ENCODE peak calls at places on chromosomes 3 and 15, in seven cellular contexts. One of them, this sample, is unnamed.

GRCh38 chr3:171974986-171975837 is 64.2 kb upstream of the FNDC3B start:
- DNase-seq in endothelial cell of umbilical vein: no peak
- DNase-seq in AG09309: no peak
- DNase-seq in fibroblast of lung: peak
- DNase-seq in breast epithelium: no peak
- DNase-seq in kidney: no peak
- DNase-seq in cardiac fibroblast: peak
- DNase-seq in this sample: no peak

GRCh38 chr15:51374131-51374530 is 32.7 kb downstream of the GLDN start:
- DNase-seq in AG09309: no peak
- DNase-seq in breast epithelium: no peak
- DNase-seq in cardiac fibroblast: no peak
- DNase-seq in fibroblast of lung: no peak
- DNase-seq in endothelial cell of umbilical vein: no peak
- DNase-seq in kidney: no peak
- DNase-seq in this sample: no peak

GRCh38 chr3:139771331-139771730 is 93.6 kb upstream of the NMNAT3 start:
- DNase-seq in kidney: no peak
- DNase-seq in cardiac fibroblast: no peak
- DNase-seq in endothelial cell of umbilical vein: no peak
- DNase-seq in AG09309: no peak
- DNase-seq in breast epithelium: no peak
- DNase-seq in fibroblast of lung: no peak
- DNase-seq in this sample: no peak

GRCh38 chr3:3087279-3087678 is 22.9 kb downstream of the IL5RA start:
- DNase-seq in endothelial cell of umbilical vein: no peak
- DNase-seq in AG09309: no peak
- DNase-seq in fibroblast of lung: no peak
- DNase-seq in kidney: no peak
- DNase-seq in breast epithelium: no peak
- DNase-seq in cardiac fibroblast: no peak
- DNase-seq in this sample: no peak

GRCh38 chr15:85760531-85761371 is 34.0 kb downstream of the KLHL25 start:
- DNase-seq in endothelial cell of umbilical vein: no peak
- DNase-seq in AG09309: no peak
- DNase-seq in fibroblast of lung: no peak
- DNase-seq in cardiac fibroblast: no peak
- DNase-seq in breast epithelium: no peak
- DNase-seq in kidney: peak
- DNase-seq in this sample: no peak

GRCh38 chr3:114370537-114371174 is 76.8 kb downstream of the TIGIT start:
- DNase-seq in endothelial cell of umbilical vein: no peak
- DNase-seq in breast epithelium: no peak
- DNase-seq in AG09309: no peak
- DNase-seq in kidney: no peak
- DNase-seq in cardiac fibroblast: no peak
- DNase-seq in fibroblast of lung: no peak
- DNase-seq in this sample: no peak

GRCh38 chr15:86830304-86830703 is 750.6 kb downstream of the AGBL1 start:
- DNase-seq in fibroblast of lung: peak
- DNase-seq in cardiac fibroblast: peak
- DNase-seq in AG09309: no peak
- DNase-seq in endothelial cell of umbilical vein: no peak
- DNase-seq in kidney: no peak
- DNase-seq in breast epithelium: no peak
- DNase-seq in this sample: no peak

GRCh38 chr15:48887144-48887543 is 9.2 kb downstream of the EID1 start:
- DNase-seq in cardiac fibroblast: no peak
- DNase-seq in endothelial cell of umbilical vein: no peak
- DNase-seq in AG09309: no peak
- DNase-seq in breast epithelium: no peak
- DNase-seq in kidney: no peak
- DNase-seq in fibroblast of lung: no peak
- DNase-seq in this sample: no peak

GRCh38 chr15:90004252-90004651 is 3.1 kb downstream of the ZNF710 start:
- DNase-seq in fibroblast of lung: no peak
- DNase-seq in breast epithelium: no peak
- DNase-seq in cardiac fibroblast: no peak
- DNase-seq in endothelial cell of umbilical vein: no peak
- DNase-seq in AG09309: no peak
- DNase-seq in kidney: no peak
- DNase-seq in this sample: no peak

GRCh38 chr3:46163551-46163981 is 44.5 kb downstream of the CCR1 start:
- DNase-seq in cardiac fibroblast: peak
- DNase-seq in endothelial cell of umbilical vein: no peak
- DNase-seq in kidney: no peak
- DNase-seq in AG09309: no peak
- DNase-seq in breast epithelium: no peak
- DNase-seq in fibroblast of lung: no peak
- DNase-seq in this sample: no peak

GRCh38 chr15:43370310-43370974 is 401 bp downstream of the ZSCAN29 start:
- DNase-seq in kidney: peak
- DNase-seq in cardiac fibroblast: peak
- DNase-seq in endothelial cell of umbilical vein: peak
- DNase-seq in fibroblast of lung: peak
- DNase-seq in breast epithelium: no peak
- DNase-seq in AG09309: no peak
- DNase-seq in this sample: no peak

GRCh38 chr3:244041-244440 is 47.5 kb downstream of the CHL1 start:
- DNase-seq in endothelial cell of umbilical vein: no peak
- DNase-seq in breast epithelium: no peak
- DNase-seq in AG09309: no peak
- DNase-seq in fibroblast of lung: peak
- DNase-seq in kidney: no peak
- DNase-seq in cardiac fibroblast: peak
- DNase-seq in this sample: no peak

GRCh38 chr15:31268911-31269784 is 57.5 kb upstream of the KLF13 start:
- DNase-seq in endothelial cell of umbilical vein: no peak
- DNase-seq in fibroblast of lung: no peak
- DNase-seq in kidney: peak
- DNase-seq in cardiac fibroblast: no peak
- DNase-seq in AG09309: no peak
- DNase-seq in breast epithelium: peak
- DNase-seq in this sample: no peak

GRCh38 chr15:58566029-58566428 is 134.2 kb downstream of the LIPC start:
- DNase-seq in fibroblast of lung: no peak
- DNase-seq in breast epithelium: no peak
- DNase-seq in cardiac fibroblast: no peak
- DNase-seq in endothelial cell of umbilical vein: no peak
- DNase-seq in AG09309: no peak
- DNase-seq in kidney: no peak
- DNase-seq in this sample: no peak

GRCh38 chr3:24495334-24495994 is 814 bp upstream of the THRB start:
- DNase-seq in cardiac fibroblast: no peak
- DNase-seq in endothelial cell of umbilical vein: no peak
- DNase-seq in AG09309: no peak
- DNase-seq in kidney: peak
- DNase-seq in breast epithelium: peak
- DNase-seq in fibroblast of lung: no peak
- DNase-seq in this sample: no peak

GRCh38 chr3:25045291-25045690 is 382.8 kb upstream of the RARB start:
- DNase-seq in endothelial cell of umbilical vein: peak
- DNase-seq in kidney: no peak
- DNase-seq in AG09309: no peak
- DNase-seq in breast epithelium: no peak
- DNase-seq in fibroblast of lung: peak
- DNase-seq in cardiac fibroblast: no peak
- DNase-seq in this sample: no peak

GRCh38 chr3:129014793-129015345 is 13.8 kb downstream of the EFCC1 start:
- DNase-seq in fibroblast of lung: no peak
- DNase-seq in AG09309: no peak
- DNase-seq in endothelial cell of umbilical vein: no peak
- DNase-seq in cardiac fibroblast: no peak
- DNase-seq in breast epithelium: no peak
- DNase-seq in kidney: peak
- DNase-seq in this sample: no peak

GRCh38 chr15:52737720-52738119 is 52.4 kb downstream of the ONECUT1 start:
- DNase-seq in breast epithelium: no peak
- DNase-seq in kidney: no peak
- DNase-seq in fibroblast of lung: peak
- DNase-seq in endothelial cell of umbilical vein: no peak
- DNase-seq in AG09309: no peak
- DNase-seq in cardiac fibroblast: no peak
- DNase-seq in this sample: no peak

GRCh38 chr3:159804726-159805410 is 183.8 kb upstream of the IL12A start:
- DNase-seq in fibroblast of lung: peak
- DNase-seq in kidney: peak
- DNase-seq in AG09309: no peak
- DNase-seq in cardiac fibroblast: peak
- DNase-seq in endothelial cell of umbilical vein: peak
- DNase-seq in breast epithelium: no peak
- DNase-seq in this sample: peak

GRCh38 chr3:120683213-120683612 is 1.2 kb upstream of the HGD start:
- DNase-seq in AG09309: no peak
- DNase-seq in cardiac fibroblast: no peak
- DNase-seq in endothelial cell of umbilical vein: no peak
- DNase-seq in fibroblast of lung: peak
- DNase-seq in breast epithelium: no peak
- DNase-seq in kidney: no peak
- DNase-seq in this sample: no peak

GRCh38 chr3:143375698-143376097 is 256.1 kb downstream of the CHST2 start:
- DNase-seq in AG09309: no peak
- DNase-seq in cardiac fibroblast: no peak
- DNase-seq in fibroblast of lung: no peak
- DNase-seq in endothelial cell of umbilical vein: no peak
- DNase-seq in kidney: no peak
- DNase-seq in breast epithelium: no peak
- DNase-seq in this sample: no peak
- TF ChIP-seq CTCF in AG09309: no peak
- TF ChIP-seq CTCF in cardiac fibroblast: no peak
- TF ChIP-seq CTCF in fibroblast of lung: no peak
- TF ChIP-seq CTCF in endothelial cell of umbilical vein: no peak
- TF ChIP-seq CTCF in kidney: no peak
- TF ChIP-seq CTCF in breast epithelium: no peak
- TF ChIP-seq CTCF in this sample: no peak

GRCh38 chr15:65052956-65053355 is 7.8 kb downstream of the SLC51B start:
- DNase-seq in cardiac fibroblast: no peak
- DNase-seq in kidney: no peak
- DNase-seq in fibroblast of lung: no peak
- DNase-seq in AG09309: no peak
- DNase-seq in breast epithelium: no peak
- DNase-seq in endothelial cell of umbilical vein: no peak
- DNase-seq in this sample: no peak

GRCh38 chr15:65051266-65051665 is 6.1 kb downstream of the SLC51B start:
- DNase-seq in breast epithelium: no peak
- DNase-seq in AG09309: no peak
- DNase-seq in endothelial cell of umbilical vein: no peak
- DNase-seq in kidney: no peak
- DNase-seq in fibroblast of lung: no peak
- DNase-seq in cardiac fibroblast: no peak
- DNase-seq in this sample: no peak

GRCh38 chr15:65050270-65050669 is 5.1 kb downstream of the SLC51B start:
- DNase-seq in fibroblast of lung: peak
- DNase-seq in kidney: no peak
- DNase-seq in AG09309: no peak
- DNase-seq in breast epithelium: no peak
- DNase-seq in endothelial cell of umbilical vein: no peak
- DNase-seq in cardiac fibroblast: no peak
- DNase-seq in this sample: no peak

GRCh38 chr15:65044724-65045481 is at the start of gene SLC51B:
- DNase-seq in fibroblast of lung: no peak
- DNase-seq in endothelial cell of umbilical vein: no peak
- DNase-seq in breast epithelium: no peak
- DNase-seq in AG09309: no peak
- DNase-seq in cardiac fibroblast: peak
- DNase-seq in kidney: peak
- DNase-seq in this sample: no peak

GRCh38 chr15:65049418-65049840 is 4.2 kb downstream of the SLC51B start:
- DNase-seq in breast epithelium: peak
- DNase-seq in endothelial cell of umbilical vein: peak
- DNase-seq in cardiac fibroblast: peak
- DNase-seq in fibroblast of lung: peak
- DNase-seq in kidney: peak
- DNase-seq in AG09309: peak
- DNase-seq in this sample: peak
- H3K4me3 ChIP-seq in breast epithelium: no peak
- H3K4me3 ChIP-seq in endothelial cell of umbilical vein: peak
- H3K4me3 ChIP-seq in cardiac fibroblast: peak
- H3K4me3 ChIP-seq in fibroblast of lung: peak
- H3K4me3 ChIP-seq in kidney: peak
- H3K4me3 ChIP-seq in AG09309: peak
- H3K4me3 ChIP-seq in this sample: peak

DNA sequence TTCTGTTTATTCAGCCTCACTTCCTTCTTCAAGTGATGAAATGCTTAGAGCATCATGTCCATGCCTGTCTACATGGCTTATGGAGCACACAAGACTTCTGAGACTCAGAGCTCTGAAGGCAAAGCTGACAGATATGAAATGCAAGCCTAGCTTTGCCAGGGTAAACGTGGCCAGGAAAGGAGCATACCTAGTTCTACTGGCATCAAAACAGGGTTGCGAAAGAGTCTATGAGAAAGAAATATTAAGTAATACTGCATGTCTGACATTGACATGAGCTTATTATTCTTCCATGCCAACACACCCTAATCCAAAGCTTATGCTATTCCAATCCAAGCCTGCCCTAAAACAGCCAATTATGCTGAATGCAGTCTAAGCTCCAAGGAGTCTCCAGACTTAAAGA is 391.5 kb downstream of the ERC2 start:
- DNase-seq in fibroblast of lung: no peak
- DNase-seq in endothelial cell of umbilical vein: no peak
- DNase-seq in kidney: no peak
- DNase-seq in AG09309: no peak
- DNase-seq in breast epithelium: no peak
- DNase-seq in cardiac fibroblast: peak
- DNase-seq in this sample: no peak
- TF ChIP-seq CTCF in fibroblast of lung: no peak
- TF ChIP-seq CTCF in endothelial cell of umbilical vein: no peak
- TF ChIP-seq CTCF in kidney: no peak
- TF ChIP-seq CTCF in AG09309: no peak
- TF ChIP-seq CTCF in breast epithelium: no peak
- TF ChIP-seq CTCF in cardiac fibroblast: no peak
- TF ChIP-seq CTCF in this sample: no peak

DNA sequence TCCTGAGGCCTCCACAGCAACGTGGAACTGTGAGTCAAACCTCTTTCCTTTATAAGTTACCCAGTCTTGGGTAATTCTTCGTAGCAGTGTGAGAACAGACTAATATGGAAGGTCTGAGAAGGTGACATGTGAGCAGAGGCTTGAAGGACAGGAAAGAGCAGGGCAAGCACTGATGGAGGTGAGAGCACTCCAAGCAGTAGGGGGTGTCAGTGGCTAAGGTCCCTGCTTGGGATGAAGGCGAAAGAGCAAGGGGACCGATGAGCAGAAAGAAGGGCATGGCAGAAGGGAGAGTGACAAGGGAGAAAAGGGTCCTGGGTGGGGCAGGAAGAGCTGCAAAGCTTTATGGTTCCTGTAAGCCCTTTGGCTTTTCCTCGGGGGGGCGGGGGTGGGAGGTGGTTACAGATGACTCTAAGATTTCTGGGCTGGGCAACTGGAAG is 3.5 kb downstream of the EIF4E3 start:
- DNase-seq in fibroblast of lung: no peak
- DNase-seq in cardiac fibroblast: no peak
- DNase-seq in AG09309: no peak
- DNase-seq in breast epithelium: no peak
- DNase-seq in endothelial cell of umbilical vein: no peak
- DNase-seq in kidney: no peak
- DNase-seq in this sample: no peak
- H3K4me3 ChIP-seq in fibroblast of lung: no peak
- H3K4me3 ChIP-seq in cardiac fibroblast: no peak
- H3K4me3 ChIP-seq in AG09309: no peak
- H3K4me3 ChIP-seq in breast epithelium: no peak
- H3K4me3 ChIP-seq in endothelial cell of umbilical vein: no peak
- H3K4me3 ChIP-seq in kidney: no peak
- H3K4me3 ChIP-seq in this sample: no peak